ENCODE peak calls at places on chromosomes 16 and 17, in four cellular contexts. K is HCT116, I is brain microvascular endothelial cell, Q is BJ. F is an unnamed sample.

GRCh38 chr17:80220709-80221215 is 535 bp downstream of the SLC26A11 start:
- DNase-seq in Q (no peak), K (no peak), I (no peak), F (no peak)

GRCh38 chr17:78241277-78242023 is 10.0 kb downstream of the TMEM235 start:
- DNase-seq in K (peak), I (peak), Q (no peak), F (peak)

GRCh38 chr17:79001190-79002020 is 8.2 kb downstream of the CANT1 start:
- DNase-seq in K (no peak), I (no peak), Q (no peak), F (no peak)

GRCh38 chr17:31838641-31839225 is 20.3 kb downstream of the COPRS start:
- DNase-seq in K (no peak), Q (no peak), I (no peak), F (peak)

GRCh38 chr16:55018881-55019280 is 88.2 kb downstream of the IRX5 start:
- DNase-seq in Q (no peak), K (no peak), I (no peak), F (no peak)

GRCh38 chr17:3026856-3027751 is 36.3 kb downstream of the OR1D5 start:
- DNase-seq in I (no peak), Q (no peak), K (no peak), F (peak)

GRCh38 chr17:8965394-8966168 is at the start of gene PIK3R5:
- DNase-seq in I (no peak), Q (no peak), K (no peak), F (no peak)

GRCh38 chr16:71441348-71441781 is 489 bp downstream of the TLE7 start:
- DNase-seq in I (no peak), Q (no peak), K (no peak), F (no peak)

GRCh38 chr17:77298811-77299210 is 158.0 kb downstream of the SEC14L1 start:
- DNase-seq in Q (no peak), K (no peak), I (no peak), F (no peak)

GRCh38 chr17:16191604-16192003 is 23.7 kb downstream of the NCOR1 start:
- DNase-seq in K (no peak), Q (no peak), I (no peak), F (no peak)

GRCh38 chr16:77946834-77947233 is 75.5 kb upstream of the CLEC3A start:
- DNase-seq in Q (no peak), I (no peak), K (no peak), F (peak)

GRCh38 chr17:51372345-51373004 is 112.1 kb downstream of the UTP18 start:
- DNase-seq in Q (no peak), K (peak), I (peak), F (peak)

GRCh38 chr16:57570301-57571070 is 28.0 kb downstream of the ADGRG5 start:
- DNase-seq in K (no peak), Q (no peak), I (no peak), F (no peak)

GRCh38 chr16:72554935-72555334 is 383.0 kb upstream of the PMFBP1 start:
- DNase-seq in I (peak), Q (no peak), K (peak), F (peak)

GRCh38 chr17:2694381-2695242 is 17.0 kb downstream of the CLUH start:
- DNase-seq in Q (no peak), K (no peak), I (no peak), F (no peak)

GRCh38 chr17:6346387-6346786 is 88.5 kb downstream of the AIPL1 start:
- DNase-seq in I (no peak), K (no peak), Q (no peak), F (no peak)

GRCh38 chr17:51640108-51640622 is 379.8 kb downstream of the UTP18 start:
- DNase-seq in K (peak), Q (no peak), I (no peak), F (no peak)

GRCh38 chr17:51948128-51948527 is 210.4 kb downstream of the CA10 start:
- DNase-seq in K (no peak), I (no peak), Q (no peak), F (no peak)

GRCh38 chr16:2982402-2982801 is 2.2 kb upstream of the PKMYT1 start:
- DNase-seq in K (no peak), I (no peak), Q (no peak), F (no peak)

GRCh38 chr16:2981177-2981898 is 1.1 kb upstream of the PKMYT1 start:
- DNase-seq in K (no peak), Q (no peak), I (no peak), F (peak)

GRCh38 chr16:2979669-2980226 is 498 bp downstream of the PKMYT1 start:
- DNase-seq in K (no peak), I (no peak), Q (no peak), F (no peak)

GRCh38 chr16:2981899-2982250 is 1.6 kb upstream of the PKMYT1 start:
- DNase-seq in K (no peak), Q (no peak), I (no peak), F (no peak)

DNA sequence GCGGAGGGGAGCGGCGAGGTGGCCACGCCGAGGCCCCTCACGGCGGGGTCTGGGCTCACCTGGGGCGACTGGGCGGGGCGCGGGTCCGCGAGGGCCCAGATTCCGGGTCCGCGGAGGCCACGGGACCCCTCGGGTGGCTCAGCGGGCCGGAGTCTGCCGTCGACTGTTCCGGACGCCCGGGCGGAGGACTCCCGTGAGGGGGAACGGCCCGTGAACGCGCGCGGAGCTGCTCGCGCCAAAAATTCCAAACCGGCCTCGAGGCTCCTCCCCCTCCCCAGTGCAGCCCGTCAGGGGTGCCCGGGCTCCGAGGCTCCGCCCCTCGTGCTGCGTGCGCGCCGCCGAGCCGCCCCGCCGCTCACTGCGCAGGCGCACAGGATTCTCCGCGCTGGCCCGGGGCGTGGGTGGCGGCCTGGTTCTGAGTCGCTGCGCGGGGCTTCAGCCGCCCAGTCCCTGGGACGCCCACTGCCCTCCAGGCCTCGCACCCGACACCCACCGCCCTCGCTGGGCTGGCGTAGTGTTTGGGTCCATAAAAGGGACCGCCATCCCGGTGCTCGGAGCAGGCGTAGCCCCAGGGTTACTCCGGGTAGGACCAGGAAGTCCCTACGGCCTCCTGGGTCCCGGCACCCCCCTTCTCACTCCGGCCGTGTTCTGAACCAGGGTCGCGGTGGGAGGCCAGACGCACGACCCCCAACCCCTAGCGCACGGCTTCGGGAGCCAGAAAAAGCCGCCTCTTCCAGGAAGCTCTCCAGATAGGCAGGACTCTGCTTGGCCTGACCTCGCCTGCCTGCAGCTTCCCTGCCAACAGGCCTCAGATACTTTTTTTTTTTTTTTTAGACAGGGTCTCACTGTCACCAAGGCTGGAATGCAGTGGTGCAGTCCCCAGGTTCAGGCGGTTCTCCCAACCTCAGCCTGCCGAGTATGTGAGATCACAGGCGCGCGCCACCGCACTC is at the start of gene PKMYT1:
- DNase-seq in Q (peak), I (peak), K (peak), F (peak)
- TF ChIP-seq CTCF in Q (no peak), I (no peak), K (no peak), F (no peak)

DNA sequence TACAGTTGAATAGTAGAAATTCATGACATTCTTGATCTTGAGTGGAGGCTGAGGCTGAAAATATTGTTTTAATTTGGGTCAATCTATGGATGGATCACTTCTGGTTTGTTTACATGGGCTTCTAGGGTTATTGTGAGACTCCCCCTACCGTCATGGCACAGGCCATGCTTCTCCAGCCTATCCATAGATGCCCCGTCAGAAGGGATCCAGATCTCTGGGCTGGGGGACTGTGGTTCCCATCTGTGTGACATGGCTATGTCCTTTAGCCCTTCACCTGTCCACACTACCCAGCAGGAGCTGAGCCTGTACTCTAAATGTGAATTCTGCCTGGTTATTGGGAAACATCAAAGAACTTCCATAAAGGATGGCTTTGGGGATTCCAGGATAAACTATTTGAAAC is 160.4 kb downstream of the ABCC12 start:
- DNase-seq in I (no peak), Q (no peak), K (no peak), F (peak)
- TF ChIP-seq CTCF in I (peak), Q (peak), K (no peak), F (peak)

GRCh38 chr17:64216030-64216384 is 47.1 kb downstream of the TEX2 start:
- DNase-seq in Q (peak), K (no peak), I (peak), F (peak)

GRCh38 chr17:64217249-64217652 is 45.8 kb downstream of the TEX2 start:
- DNase-seq in Q (no peak), K (no peak), I (no peak), F (no peak)

GRCh38 chr17:64218066-64218465 is 45.0 kb downstream of the TEX2 start:
- DNase-seq in Q (no peak), I (no peak), K (no peak), F (no peak)

GRCh38 chr17:64214950-64215349 is 48.1 kb downstream of the TEX2 start:
- DNase-seq in Q (no peak), K (no peak), I (no peak), F (no peak)

GRCh38 chr17:64216385-64217248 is 46.4 kb downstream of the TEX2 start:
- DNase-seq in Q (no peak), K (no peak), I (peak), F (peak)
- TF ChIP-seq CTCF in Q (peak), K (no peak), I (peak), F (peak)

GRCh38 chr17:43830510-43831145 is 2.3 kb downstream of the MPP3 start:
- DNase-seq in Q (no peak), I (no peak), K (no peak), F (no peak)

GRCh38 chr17:43831633-43832032 is 1.3 kb downstream of the MPP3 start:
- DNase-seq in Q (no peak), K (no peak), I (no peak), F (no peak)

GRCh38 chr17:43834106-43834505 is 1.2 kb upstream of the MPP3 start:
- DNase-seq in I (peak), K (no peak), Q (no peak), F (peak)

GRCh38 chr17:43832976-43833829 is at the start of gene MPP3:
- DNase-seq in Q (no peak), K (no peak), I (peak), F (peak)

GRCh38 chr17:43832168-43832975 is 574 bp downstream of the MPP3 start:
- DNase-seq in K (no peak), I (peak), Q (no peak), F (peak)
- TF ChIP-seq CTCF in K (no peak), I (no peak), Q (no peak), F (no peak)

GRCh38 chr17:36707904-36708303 is 106.5 kb downstream of the MRM1 start:
- DNase-seq in Q (no peak), K (no peak), I (no peak), F (no peak)

GRCh38 chr17:36706437-36706731 is 105.0 kb downstream of the MRM1 start:
- DNase-seq in Q (no peak), I (no peak), K (no peak), F (no peak)

GRCh38 chr17:36703860-36704266 is 102.5 kb downstream of the MRM1 start:
- DNase-seq in I (peak), K (no peak), Q (no peak), F (peak)

GRCh38 chr17:36705651-36706436 is 104.5 kb downstream of the MRM1 start:
- DNase-seq in I (peak), K (peak), Q (no peak), F (peak)
- TF ChIP-seq CTCF in I (peak), K (peak), Q (peak), F (peak)

GRCh38 chr17:44623070-44623725 is 33.1 kb upstream of the MEIOC start:
- DNase-seq in Q (no peak), K (peak), I (no peak), F (no peak)
- TF ChIP-seq CTCF in Q (no peak), K (no peak), I (peak), F (peak)

GRCh38 chr16:22278418-22278817 is 18.8 kb upstream of the POLR3E start:
- DNase-seq in Q (no peak), K (no peak), I (no peak), F (no peak)
- TF ChIP-seq CTCF in Q (no peak), K (no peak), I (no peak), F (no peak)

F was measured in fibroblast of pulmonary artery.